ENCODE peak calls at places on chromosomes 1 and 21, in seven cellular contexts. One of them, this sample, is unnamed.
A peak's percentile ranks its signal among the peaks of the same experiment; 100 is the strongest.

GRCh38 chr21:41843584-41843983 is 35.6 kb downstream of the PRDM15 start:
- DNase-seq in lower lobe of right lung: no peak
- DNase-seq in psoas muscle: no peak
- DNase-seq in A549: no peak
- DNase-seq in spleen: peak; percentile 32
- DNase-seq in CD8-positive, alpha-beta T cell: no peak
- DNase-seq in H1: no peak
- DNase-seq in this sample: no peak

GRCh38 chr1:13702425-13703127 is 2.6 kb downstream of the PRDM2 start:
- DNase-seq in A549: no peak
- DNase-seq in spleen: peak; percentile 86
- DNase-seq in H1: no peak
- DNase-seq in lower lobe of right lung: no peak
- DNase-seq in CD8-positive, alpha-beta T cell: peak; percentile 54
- DNase-seq in psoas muscle: no peak
- DNase-seq in this sample: no peak

GRCh38 chr1:230747886-230748800 is 955 bp downstream of the CAPN9 start:
- DNase-seq in CD8-positive, alpha-beta T cell: no peak
- DNase-seq in psoas muscle: no peak
- DNase-seq in A549: no peak
- DNase-seq in lower lobe of right lung: no peak
- DNase-seq in spleen: peak; percentile 59
- DNase-seq in H1: no peak
- DNase-seq in this sample: no peak

GRCh38 chr1:101259744-101260148 is 22.9 kb downstream of the S1PR1 start:
- DNase-seq in A549: peak; percentile 49
- DNase-seq in spleen: no peak
- DNase-seq in psoas muscle: no peak
- DNase-seq in CD8-positive, alpha-beta T cell: no peak
- DNase-seq in H1: no peak
- DNase-seq in lower lobe of right lung: no peak
- DNase-seq in this sample: no peak

GRCh38 chr1:44571712-44572571 is 102.3 kb downstream of the TMEM53 start:
- DNase-seq in A549: no peak
- DNase-seq in psoas muscle: no peak
- DNase-seq in lower lobe of right lung: no peak
- DNase-seq in H1: no peak
- DNase-seq in spleen: no peak
- DNase-seq in CD8-positive, alpha-beta T cell: no peak
- DNase-seq in this sample: no peak

GRCh38 chr1:242784074-242784473 is 259.6 kb upstream of the PLD5 start:
- DNase-seq in H1: no peak
- DNase-seq in CD8-positive, alpha-beta T cell: no peak
- DNase-seq in A549: no peak
- DNase-seq in spleen: no peak
- DNase-seq in lower lobe of right lung: no peak
- DNase-seq in psoas muscle: no peak
- DNase-seq in this sample: no peak

GRCh38 chr1:109652446-109652845 is 3.5 kb upstream of the GSTM4 start:
- DNase-seq in psoas muscle: no peak
- DNase-seq in A549: no peak
- DNase-seq in CD8-positive, alpha-beta T cell: no peak
- DNase-seq in lower lobe of right lung: no peak
- DNase-seq in spleen: no peak
- DNase-seq in H1: no peak
- DNase-seq in this sample: no peak

GRCh38 chr1:168603501-168604107 is 27.2 kb downstream of the XCL1 start:
- DNase-seq in psoas muscle: peak; percentile 75
- DNase-seq in CD8-positive, alpha-beta T cell: peak; percentile 38
- DNase-seq in H1: peak; percentile 50
- DNase-seq in spleen: peak; percentile 87
- DNase-seq in A549: peak; percentile 73
- DNase-seq in lower lobe of right lung: peak; percentile 75
- DNase-seq in this sample: peak; percentile 66

GRCh38 chr1:200959341-200959985 is 64.1 kb downstream of the KIF21B start:
- DNase-seq in lower lobe of right lung: no peak
- DNase-seq in H1: no peak
- DNase-seq in spleen: peak; percentile 48
- DNase-seq in A549: no peak
- DNase-seq in psoas muscle: no peak
- DNase-seq in CD8-positive, alpha-beta T cell: no peak
- DNase-seq in this sample: no peak

GRCh38 chr21:32448803-32449594 is 36.5 kb downstream of the EVA1C start:
- DNase-seq in CD8-positive, alpha-beta T cell: no peak
- DNase-seq in H1: no peak
- DNase-seq in spleen: no peak
- DNase-seq in psoas muscle: no peak
- DNase-seq in lower lobe of right lung: no peak
- DNase-seq in A549: no peak
- DNase-seq in this sample: no peak

GRCh38 chr1:23838401-23838866 is 13.2 kb upstream of the HMGCL start:
- DNase-seq in H1: no peak
- DNase-seq in lower lobe of right lung: peak; percentile 79
- DNase-seq in spleen: peak; percentile 93
- DNase-seq in A549: peak; percentile 47
- DNase-seq in CD8-positive, alpha-beta T cell: peak; percentile 55
- DNase-seq in psoas muscle: peak; percentile 70
- DNase-seq in this sample: peak; percentile 94

GRCh38 chr21:32868631-32869454 is 97.3 kb upstream of the PAXBP1 start:
- DNase-seq in CD8-positive, alpha-beta T cell: no peak
- DNase-seq in A549: no peak
- DNase-seq in spleen: no peak
- DNase-seq in psoas muscle: no peak
- DNase-seq in lower lobe of right lung: no peak
- DNase-seq in H1: no peak
- DNase-seq in this sample: no peak

GRCh38 chr1:234170067-234170466 is 203.2 kb upstream of the COA6 start:
- DNase-seq in lower lobe of right lung: no peak
- DNase-seq in CD8-positive, alpha-beta T cell: no peak
- DNase-seq in psoas muscle: no peak
- DNase-seq in A549: no peak
- DNase-seq in spleen: no peak
- DNase-seq in H1: no peak
- DNase-seq in this sample: no peak

GRCh38 chr1:1455366-1455884 is 5.9 kb downstream of the ATAD3C start:
- DNase-seq in CD8-positive, alpha-beta T cell: no peak
- DNase-seq in spleen: no peak
- DNase-seq in A549: no peak
- DNase-seq in lower lobe of right lung: no peak
- DNase-seq in H1: no peak
- DNase-seq in psoas muscle: no peak
- DNase-seq in this sample: no peak

GRCh38 chr1:86906419-86906818 is 7.5 kb downstream of the SELENOF start:
- DNase-seq in H1: no peak
- DNase-seq in spleen: no peak
- DNase-seq in lower lobe of right lung: no peak
- DNase-seq in CD8-positive, alpha-beta T cell: no peak
- DNase-seq in psoas muscle: no peak
- DNase-seq in A549: no peak
- DNase-seq in this sample: no peak

GRCh38 chr1:3364983-3365382 is 89.5 kb upstream of the ARHGEF16 start:
- DNase-seq in A549: no peak
- DNase-seq in spleen: no peak
- DNase-seq in CD8-positive, alpha-beta T cell: no peak
- DNase-seq in psoas muscle: no peak
- DNase-seq in lower lobe of right lung: no peak
- DNase-seq in H1: no peak
- DNase-seq in this sample: no peak

GRCh38 chr1:111618953-111619634 is 495 bp upstream of the RAP1A start:
- DNase-seq in H1: no peak
- DNase-seq in lower lobe of right lung: no peak
- DNase-seq in spleen: peak; percentile 79
- DNase-seq in psoas muscle: no peak
- DNase-seq in CD8-positive, alpha-beta T cell: no peak
- DNase-seq in A549: no peak
- DNase-seq in this sample: no peak

GRCh38 chr1:226717256-226717909 is 21.7 kb downstream of the ITPKB start:
- DNase-seq in A549: no peak
- DNase-seq in lower lobe of right lung: peak; percentile 71
- DNase-seq in CD8-positive, alpha-beta T cell: no peak
- DNase-seq in spleen: no peak
- DNase-seq in psoas muscle: no peak
- DNase-seq in H1: no peak
- DNase-seq in this sample: no peak

GRCh38 chr1:167512262-167512661 is 6.1 kb downstream of the CD247 start:
- DNase-seq in spleen: no peak
- DNase-seq in psoas muscle: no peak
- DNase-seq in H1: no peak
- DNase-seq in A549: no peak
- DNase-seq in CD8-positive, alpha-beta T cell: no peak
- DNase-seq in lower lobe of right lung: no peak
- DNase-seq in this sample: no peak

GRCh38 chr1:224768971-224769370 is 152.9 kb downstream of the CNIH3 start:
- DNase-seq in CD8-positive, alpha-beta T cell: no peak
- DNase-seq in H1: no peak
- DNase-seq in spleen: no peak
- DNase-seq in lower lobe of right lung: no peak
- DNase-seq in psoas muscle: no peak
- DNase-seq in A549: no peak
- DNase-seq in this sample: no peak

GRCh38 chr21:31706562-31706961 is 25.4 kb downstream of the SCAF4 start:
- DNase-seq in A549: no peak
- DNase-seq in CD8-positive, alpha-beta T cell: no peak
- DNase-seq in lower lobe of right lung: no peak
- DNase-seq in spleen: no peak
- DNase-seq in H1: no peak
- DNase-seq in psoas muscle: no peak
- DNase-seq in this sample: no peak

DNA sequence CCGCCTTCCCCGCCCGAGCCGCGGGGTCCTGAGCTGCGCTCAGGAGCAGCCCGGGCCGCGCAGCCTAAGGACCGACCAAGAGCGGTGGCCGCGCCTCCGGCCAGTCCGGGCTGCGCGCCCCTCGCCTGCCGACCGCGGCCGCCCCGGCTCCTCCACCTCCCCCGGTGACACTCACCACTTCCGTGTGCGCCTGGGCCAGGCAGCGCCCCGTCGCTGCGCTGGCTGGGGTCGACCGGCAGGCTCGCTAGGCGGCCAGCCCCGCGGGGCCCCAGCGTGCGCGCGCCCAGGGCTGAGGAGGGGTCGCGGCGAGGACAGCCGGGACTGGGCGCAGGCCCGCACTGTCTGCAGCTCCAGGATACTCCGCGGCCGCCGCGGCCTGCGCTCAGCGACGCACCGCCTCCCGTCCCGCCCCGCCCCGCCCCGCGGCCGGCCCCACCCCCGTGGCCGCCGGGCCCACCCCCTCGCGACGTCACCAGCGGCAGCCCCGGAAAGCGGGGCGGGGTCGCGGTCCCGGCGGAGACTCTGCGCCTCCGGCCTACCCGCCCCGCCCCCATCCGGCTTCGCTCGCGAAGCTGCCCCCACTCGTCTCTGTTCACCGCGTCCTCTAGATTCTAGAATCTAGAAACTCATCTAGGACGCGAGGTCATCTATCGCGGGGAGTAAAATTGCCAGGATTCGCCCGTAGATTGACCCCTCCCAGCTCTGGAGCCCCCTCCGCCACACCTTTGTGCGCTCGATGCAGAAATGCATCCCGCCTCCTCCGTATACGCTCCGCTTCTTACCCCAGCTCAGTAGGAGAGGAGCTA is at the start of gene JAK1:
- DNase-seq in CD8-positive, alpha-beta T cell: peak; percentile 77
- DNase-seq in A549: peak; percentile 71
- DNase-seq in spleen: peak; percentile 98
- DNase-seq in H1: peak; percentile 34
- DNase-seq in psoas muscle: peak; percentile 90
- DNase-seq in lower lobe of right lung: peak; percentile 91
- DNase-seq in this sample: peak; percentile 91
- TF ChIP-seq CTCF in CD8-positive, alpha-beta T cell: no peak
- TF ChIP-seq CTCF in A549: no peak
- TF ChIP-seq CTCF in spleen: peak; percentile 39
- TF ChIP-seq CTCF in H1: no peak
- TF ChIP-seq CTCF in psoas muscle: peak; percentile 14
- TF ChIP-seq CTCF in lower lobe of right lung: no peak
- TF ChIP-seq CTCF in this sample: no peak

GRCh38 chr1:6953874-6954502 is 168.7 kb downstream of the CAMTA1 start:
- DNase-seq in H1: no peak
- DNase-seq in lower lobe of right lung: no peak
- DNase-seq in spleen: no peak
- DNase-seq in psoas muscle: no peak
- DNase-seq in CD8-positive, alpha-beta T cell: no peak
- DNase-seq in A549: no peak
- DNase-seq in this sample: no peak
- TF ChIP-seq CTCF in H1: no peak
- TF ChIP-seq CTCF in lower lobe of right lung: no peak
- TF ChIP-seq CTCF in spleen: no peak
- TF ChIP-seq CTCF in psoas muscle: no peak
- TF ChIP-seq CTCF in CD8-positive, alpha-beta T cell: no peak
- TF ChIP-seq CTCF in A549: no peak
- TF ChIP-seq CTCF in this sample: no peak

GRCh38 chr1:157334041-157334440 is 195.8 kb upstream of the ETV3 start:
- DNase-seq in spleen: no peak
- DNase-seq in A549: no peak
- DNase-seq in lower lobe of right lung: no peak
- DNase-seq in psoas muscle: no peak
- DNase-seq in CD8-positive, alpha-beta T cell: no peak
- DNase-seq in H1: no peak
- DNase-seq in this sample: no peak
- TF ChIP-seq CTCF in spleen: no peak
- TF ChIP-seq CTCF in A549: no peak
- TF ChIP-seq CTCF in lower lobe of right lung: no peak
- TF ChIP-seq CTCF in psoas muscle: no peak
- TF ChIP-seq CTCF in CD8-positive, alpha-beta T cell: no peak
- TF ChIP-seq CTCF in H1: no peak
- TF ChIP-seq CTCF in this sample: no peak

GRCh38 chr1:25700124-25700523 is 83.5 kb downstream of the MAN1C1 start:
- DNase-seq in spleen: no peak
- DNase-seq in H1: no peak
- DNase-seq in psoas muscle: peak; percentile 77
- DNase-seq in A549: no peak
- DNase-seq in CD8-positive, alpha-beta T cell: no peak
- DNase-seq in lower lobe of right lung: no peak
- DNase-seq in this sample: no peak

GRCh38 chr1:25702101-25702775 is 85.6 kb downstream of the MAN1C1 start:
- DNase-seq in psoas muscle: no peak
- DNase-seq in lower lobe of right lung: no peak
- DNase-seq in spleen: no peak
- DNase-seq in H1: no peak
- DNase-seq in CD8-positive, alpha-beta T cell: no peak
- DNase-seq in A549: no peak
- DNase-seq in this sample: no peak

GRCh38 chr1:25701030-25701785 is 84.6 kb downstream of the MAN1C1 start:
- DNase-seq in psoas muscle: no peak
- DNase-seq in lower lobe of right lung: no peak
- DNase-seq in spleen: no peak
- DNase-seq in H1: no peak
- DNase-seq in A549: no peak
- DNase-seq in CD8-positive, alpha-beta T cell: no peak
- DNase-seq in this sample: no peak

GRCh38 chr1:25699501-25700089 is 83.0 kb downstream of the MAN1C1 start:
- DNase-seq in H1: no peak
- DNase-seq in spleen: no peak
- DNase-seq in psoas muscle: peak; percentile 77
- DNase-seq in lower lobe of right lung: no peak
- DNase-seq in CD8-positive, alpha-beta T cell: no peak
- DNase-seq in A549: no peak
- DNase-seq in this sample: no peak

DNA sequence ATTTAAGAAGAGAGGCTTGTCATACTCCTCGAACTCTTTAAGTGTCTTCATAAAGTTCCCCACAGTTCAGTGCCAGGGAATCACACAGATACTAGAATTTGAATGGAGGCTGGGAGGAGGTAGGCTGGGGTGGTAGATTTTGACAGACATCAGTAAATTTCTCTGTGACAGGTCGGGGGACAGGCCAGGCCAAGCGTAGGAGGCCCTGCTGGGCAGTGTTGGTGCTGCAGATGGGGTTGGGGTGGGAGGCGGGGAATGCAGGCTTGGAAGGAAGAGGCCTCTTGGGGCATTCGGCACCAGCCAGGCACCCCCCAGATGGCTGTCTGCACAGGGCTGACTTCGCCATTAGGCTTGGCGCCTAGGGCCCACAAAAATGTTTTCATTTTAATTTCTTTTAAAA is 84.0 kb downstream of the MAN1C1 start:
- DNase-seq in spleen: no peak
- DNase-seq in A549: no peak
- DNase-seq in CD8-positive, alpha-beta T cell: no peak
- DNase-seq in psoas muscle: no peak
- DNase-seq in H1: no peak
- DNase-seq in lower lobe of right lung: no peak
- DNase-seq in this sample: no peak
- TF ChIP-seq CTCF in spleen: peak; percentile 25
- TF ChIP-seq CTCF in A549: no peak
- TF ChIP-seq CTCF in CD8-positive, alpha-beta T cell: no peak
- TF ChIP-seq CTCF in psoas muscle: no peak
- TF ChIP-seq CTCF in H1: peak; percentile 29
- TF ChIP-seq CTCF in lower lobe of right lung: no peak
- TF ChIP-seq CTCF in this sample: no peak

This sample was measured in left lung.